ENCODE peak calls at places on chromosomes 5 and 9, in seven cellular contexts. One of them, this sample, is unnamed.

GRCh38 chr5:16548115-16548514 is 68.7 kb downstream of the RETREG1 start:
- DNase-seq in breast epithelium: no peak
- DNase-seq in thoracic aorta: no peak
- DNase-seq in left ventricle myocardium inferior: no peak
- DNase-seq in GM23338: no peak
- DNase-seq in fibroblast of lung: no peak
- DNase-seq in psoas muscle: no peak
- DNase-seq in this sample: no peak

GRCh38 chr5:136776022-136776927 is 410.9 kb upstream of the TRPC7 start:
- DNase-seq in breast epithelium: no peak
- DNase-seq in thoracic aorta: no peak
- DNase-seq in left ventricle myocardium inferior: no peak
- DNase-seq in GM23338: no peak
- DNase-seq in fibroblast of lung: no peak
- DNase-seq in psoas muscle: no peak
- DNase-seq in this sample: peak; percentile 26

GRCh38 chr5:81370912-81371311 is 23.0 kb downstream of the ACOT12 start:
- DNase-seq in breast epithelium: no peak
- DNase-seq in thoracic aorta: no peak
- DNase-seq in left ventricle myocardium inferior: no peak
- DNase-seq in GM23338: no peak
- DNase-seq in fibroblast of lung: no peak
- DNase-seq in psoas muscle: no peak
- DNase-seq in this sample: no peak

GRCh38 chr5:861442-862366 is 10.9 kb upstream of the ZDHHC11 start:
- DNase-seq in breast epithelium: no peak
- DNase-seq in thoracic aorta: no peak
- DNase-seq in left ventricle myocardium inferior: no peak
- DNase-seq in GM23338: no peak
- DNase-seq in fibroblast of lung: no peak
- DNase-seq in psoas muscle: no peak
- DNase-seq in this sample: no peak

GRCh38 chr9:134349941-134350340 is 23.7 kb downstream of the RXRA start:
- DNase-seq in breast epithelium: no peak
- DNase-seq in thoracic aorta: no peak
- DNase-seq in left ventricle myocardium inferior: no peak
- DNase-seq in GM23338: no peak
- DNase-seq in fibroblast of lung: no peak
- DNase-seq in psoas muscle: no peak
- DNase-seq in this sample: no peak

GRCh38 chr5:525916-526315 is 1.7 kb upstream of the SLC9A3 start:
- DNase-seq in breast epithelium: no peak
- DNase-seq in thoracic aorta: no peak
- DNase-seq in left ventricle myocardium inferior: no peak
- DNase-seq in GM23338: no peak
- DNase-seq in fibroblast of lung: no peak
- DNase-seq in psoas muscle: no peak
- DNase-seq in this sample: no peak

GRCh38 chr5:98816574-98817222 is 43.2 kb downstream of the RGMB start:
- DNase-seq in breast epithelium: no peak
- DNase-seq in thoracic aorta: no peak
- DNase-seq in left ventricle myocardium inferior: no peak
- DNase-seq in GM23338: no peak
- DNase-seq in fibroblast of lung: peak; percentile 14
- DNase-seq in psoas muscle: no peak
- DNase-seq in this sample: no peak

GRCh38 chr9:76846307-76846706 is 59.6 kb downstream of the PRUNE2 start:
- DNase-seq in breast epithelium: no peak
- DNase-seq in thoracic aorta: no peak
- DNase-seq in left ventricle myocardium inferior: no peak
- DNase-seq in GM23338: no peak
- DNase-seq in fibroblast of lung: no peak
- DNase-seq in psoas muscle: no peak
- DNase-seq in this sample: no peak

GRCh38 chr5:33272288-33272687 is 168.5 kb upstream of the TARS1 start:
- DNase-seq in breast epithelium: no peak
- DNase-seq in thoracic aorta: no peak
- DNase-seq in left ventricle myocardium inferior: no peak
- DNase-seq in GM23338: no peak
- DNase-seq in fibroblast of lung: peak; percentile 87
- DNase-seq in psoas muscle: no peak
- DNase-seq in this sample: peak; percentile 55

GRCh38 chr9:3736186-3736585 is 210.4 kb upstream of the RFX3 start:
- DNase-seq in breast epithelium: no peak
- DNase-seq in thoracic aorta: no peak
- DNase-seq in left ventricle myocardium inferior: no peak
- DNase-seq in GM23338: no peak
- DNase-seq in fibroblast of lung: peak; percentile 43
- DNase-seq in psoas muscle: no peak
- DNase-seq in this sample: no peak

GRCh38 chr5:118857700-118858099 is 130.6 kb downstream of the DTWD2 start:
- DNase-seq in breast epithelium: no peak
- DNase-seq in thoracic aorta: no peak
- DNase-seq in left ventricle myocardium inferior: no peak
- DNase-seq in GM23338: no peak
- DNase-seq in fibroblast of lung: peak; percentile 2
- DNase-seq in psoas muscle: no peak
- DNase-seq in this sample: peak; percentile 44

GRCh38 chr5:71982717-71983395 is 124.4 kb upstream of the MAP1B start:
- DNase-seq in breast epithelium: no peak
- DNase-seq in thoracic aorta: no peak
- DNase-seq in left ventricle myocardium inferior: no peak
- DNase-seq in GM23338: no peak
- DNase-seq in fibroblast of lung: no peak
- DNase-seq in psoas muscle: no peak
- DNase-seq in this sample: no peak

GRCh38 chr9:127744407-127745110 is 9.5 kb upstream of the TOR2A start:
- DNase-seq in breast epithelium: no peak
- DNase-seq in thoracic aorta: no peak
- DNase-seq in left ventricle myocardium inferior: no peak
- DNase-seq in GM23338: no peak
- DNase-seq in fibroblast of lung: no peak
- DNase-seq in psoas muscle: no peak
- DNase-seq in this sample: no peak
- H3K27ac ChIP-seq in breast epithelium: peak overlapping the region; percentile 55
- H3K27ac ChIP-seq in thoracic aorta: no peak overlapping the region
- H3K27ac ChIP-seq in left ventricle myocardium inferior: no peak overlapping the region
- H3K27ac ChIP-seq in GM23338: no peak overlapping the region
- H3K27ac ChIP-seq in fibroblast of lung: no peak overlapping the region
- H3K27ac ChIP-seq in psoas muscle: no peak overlapping the region
- H3K27ac ChIP-seq in this sample: no peak overlapping the region

GRCh38 chr9:121269030-121269887 is 1.3 kb downstream of the GSN start:
- DNase-seq in breast epithelium: peak; percentile 63
- DNase-seq in thoracic aorta: no peak
- DNase-seq in left ventricle myocardium inferior: no peak
- DNase-seq in GM23338: peak; percentile 35
- DNase-seq in fibroblast of lung: peak; percentile 38
- DNase-seq in psoas muscle: peak; percentile 50
- DNase-seq in this sample: no peak

GRCh38 chr9:121267689-121268597 is at the start of gene GSN:
- DNase-seq in breast epithelium: peak; percentile 70
- DNase-seq in thoracic aorta: peak; percentile 43
- DNase-seq in left ventricle myocardium inferior: peak; percentile 89
- DNase-seq in GM23338: peak; percentile 88
- DNase-seq in fibroblast of lung: peak; percentile 68
- DNase-seq in psoas muscle: peak; percentile 89
- DNase-seq in this sample: no peak

GRCh38 chr9:121268598-121269029 is 652 bp downstream of the GSN start:
- DNase-seq in breast epithelium: no peak
- DNase-seq in thoracic aorta: no peak
- DNase-seq in left ventricle myocardium inferior: no peak
- DNase-seq in GM23338: no peak
- DNase-seq in fibroblast of lung: no peak
- DNase-seq in psoas muscle: peak; percentile 43
- DNase-seq in this sample: no peak

GRCh38 chr9:121271368-121272351 is 3.7 kb downstream of the GSN start:
- DNase-seq in breast epithelium: no peak
- DNase-seq in thoracic aorta: no peak
- DNase-seq in left ventricle myocardium inferior: peak; percentile 66
- DNase-seq in GM23338: no peak
- DNase-seq in fibroblast of lung: peak; percentile 84
- DNase-seq in psoas muscle: peak; percentile 70
- DNase-seq in this sample: no peak

GRCh38 chr9:121269888-121270254 is 1.9 kb downstream of the GSN start:
- DNase-seq in breast epithelium: no peak
- DNase-seq in thoracic aorta: no peak
- DNase-seq in left ventricle myocardium inferior: no peak
- DNase-seq in GM23338: no peak
- DNase-seq in fibroblast of lung: no peak
- DNase-seq in psoas muscle: no peak
- DNase-seq in this sample: no peak
- H3K27ac ChIP-seq in breast epithelium: peak overlapping the region; percentile 93
- H3K27ac ChIP-seq in thoracic aorta: peak overlapping the region; percentile 90
- H3K27ac ChIP-seq in left ventricle myocardium inferior: peak overlapping the region; percentile 88
- H3K27ac ChIP-seq in GM23338: no peak overlapping the region
- H3K27ac ChIP-seq in fibroblast of lung: peak overlapping the region; percentile 69
- H3K27ac ChIP-seq in psoas muscle: peak overlapping the region; percentile 73
- H3K27ac ChIP-seq in this sample: peak overlapping the region; percentile 68

GRCh38 chr5:145141534-145141933 is 693.6 kb downstream of the PRELID2 start:
- DNase-seq in breast epithelium: no peak
- DNase-seq in thoracic aorta: no peak
- DNase-seq in left ventricle myocardium inferior: no peak
- DNase-seq in GM23338: no peak
- DNase-seq in fibroblast of lung: no peak
- DNase-seq in psoas muscle: no peak
- DNase-seq in this sample: no peak
- H3K27ac ChIP-seq in breast epithelium: no peak overlapping the region
- H3K27ac ChIP-seq in thoracic aorta: no peak overlapping the region
- H3K27ac ChIP-seq in left ventricle myocardium inferior: no peak overlapping the region
- H3K27ac ChIP-seq in GM23338: no peak overlapping the region
- H3K27ac ChIP-seq in fibroblast of lung: no peak overlapping the region
- H3K27ac ChIP-seq in psoas muscle: no peak overlapping the region
- H3K27ac ChIP-seq in this sample: no peak overlapping the region

GRCh38 chr5:172696171-172696849 is 55.2 kb downstream of the NEURL1B start:
- DNase-seq in breast epithelium: no peak
- DNase-seq in thoracic aorta: no peak
- DNase-seq in left ventricle myocardium inferior: peak; percentile 77
- DNase-seq in GM23338: no peak
- DNase-seq in fibroblast of lung: no peak
- DNase-seq in psoas muscle: peak; percentile 74
- DNase-seq in this sample: no peak
- H3K27ac ChIP-seq in breast epithelium: peak overlapping the region; percentile 85
- H3K27ac ChIP-seq in thoracic aorta: peak overlapping the region; percentile 26
- H3K27ac ChIP-seq in left ventricle myocardium inferior: peak overlapping the region; percentile 92
- H3K27ac ChIP-seq in GM23338: no peak overlapping the region
- H3K27ac ChIP-seq in fibroblast of lung: no peak overlapping the region
- H3K27ac ChIP-seq in psoas muscle: peak overlapping the region; percentile 61
- H3K27ac ChIP-seq in this sample: no peak overlapping the region

GRCh38 chr9:89153618-89154017 is 25.0 kb downstream of the SHC3 start:
- DNase-seq in breast epithelium: no peak
- DNase-seq in thoracic aorta: peak; percentile 27
- DNase-seq in left ventricle myocardium inferior: no peak
- DNase-seq in GM23338: no peak
- DNase-seq in fibroblast of lung: peak; percentile 64
- DNase-seq in psoas muscle: no peak
- DNase-seq in this sample: peak; percentile 83

GRCh38 chr9:89154651-89155336 is 23.8 kb downstream of the SHC3 start:
- DNase-seq in breast epithelium: no peak
- DNase-seq in thoracic aorta: no peak
- DNase-seq in left ventricle myocardium inferior: no peak
- DNase-seq in GM23338: no peak
- DNase-seq in fibroblast of lung: peak; percentile 92
- DNase-seq in psoas muscle: no peak
- DNase-seq in this sample: peak; percentile 73

GRCh38 chr9:89153187-89153586 is 25.4 kb downstream of the SHC3 start:
- DNase-seq in breast epithelium: no peak
- DNase-seq in thoracic aorta: no peak
- DNase-seq in left ventricle myocardium inferior: no peak
- DNase-seq in GM23338: no peak
- DNase-seq in fibroblast of lung: no peak
- DNase-seq in psoas muscle: no peak
- DNase-seq in this sample: no peak

GRCh38 chr9:89149726-89150125 is 28.9 kb downstream of the SHC3 start:
- DNase-seq in breast epithelium: no peak
- DNase-seq in thoracic aorta: no peak
- DNase-seq in left ventricle myocardium inferior: no peak
- DNase-seq in GM23338: no peak
- DNase-seq in fibroblast of lung: peak; percentile 58
- DNase-seq in psoas muscle: no peak
- DNase-seq in this sample: peak; percentile 45

DNA sequence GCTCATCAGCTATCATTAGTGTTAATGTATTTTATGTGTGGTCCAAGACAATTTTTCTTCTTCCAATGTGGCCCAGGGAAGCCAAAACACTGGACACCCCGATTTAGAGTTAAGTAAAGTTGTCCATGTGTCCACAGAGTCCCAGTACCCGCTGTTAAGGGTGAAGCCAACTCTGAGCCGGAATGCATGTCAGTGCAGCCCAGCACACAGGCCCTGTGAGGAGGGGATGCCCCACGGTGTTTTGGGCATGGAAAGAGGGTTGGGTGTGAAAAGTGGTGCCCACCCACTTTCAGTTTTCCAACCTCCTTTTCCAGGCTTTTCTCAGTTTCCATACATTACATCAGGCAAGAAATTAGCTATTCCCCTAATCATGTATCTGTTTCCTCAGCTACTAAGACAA is 24.4 kb downstream of the SHC3 start:
- DNase-seq in breast epithelium: no peak
- DNase-seq in thoracic aorta: no peak
- DNase-seq in left ventricle myocardium inferior: no peak
- DNase-seq in GM23338: no peak
- DNase-seq in fibroblast of lung: no peak
- DNase-seq in psoas muscle: no peak
- DNase-seq in this sample: no peak
- H3K27ac ChIP-seq in breast epithelium: no peak overlapping the region
- H3K27ac ChIP-seq in thoracic aorta: no peak overlapping the region
- H3K27ac ChIP-seq in left ventricle myocardium inferior: no peak overlapping the region
- H3K27ac ChIP-seq in GM23338: no peak overlapping the region
- H3K27ac ChIP-seq in fibroblast of lung: peak overlapping the region; percentile 61
- H3K27ac ChIP-seq in psoas muscle: no peak overlapping the region
- H3K27ac ChIP-seq in this sample: peak overlapping the region; percentile 92

DNA sequence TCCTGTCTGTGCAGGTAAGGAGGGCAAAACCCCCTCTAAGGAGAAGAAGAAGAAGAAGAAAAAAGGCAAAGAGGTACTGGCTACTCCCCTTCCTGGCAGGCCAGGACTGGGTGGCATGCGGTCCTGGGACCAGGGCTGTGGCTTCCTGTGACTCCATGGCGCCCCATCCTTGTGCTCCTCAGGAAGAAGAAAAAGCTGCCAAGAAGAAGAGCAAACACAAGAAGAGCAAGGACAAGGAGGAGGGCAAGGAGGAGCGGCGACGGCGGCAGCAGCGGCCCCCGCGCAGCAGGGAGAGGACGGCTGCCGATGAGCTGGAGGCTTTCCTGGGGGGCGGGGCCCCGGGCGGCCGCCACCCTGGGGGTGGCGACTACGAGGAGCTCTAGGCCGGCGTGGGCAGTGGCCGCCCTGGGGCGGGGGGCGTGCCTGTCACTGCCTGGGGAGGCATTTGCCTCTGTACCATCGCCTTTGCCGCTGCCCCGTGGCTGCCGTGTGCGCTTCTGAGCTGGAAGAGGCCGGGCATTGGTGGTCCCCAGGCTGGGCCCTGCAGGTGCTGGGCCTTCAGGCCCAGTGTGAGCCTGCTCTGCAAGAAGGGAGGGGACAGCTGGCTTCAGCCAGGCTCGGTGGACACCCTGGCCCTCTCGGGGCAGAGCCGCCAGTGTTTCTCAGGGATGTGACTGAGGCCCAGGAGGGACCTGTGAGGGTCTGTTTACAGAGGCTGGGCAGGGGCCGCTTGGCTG is 2.0 kb upstream of the AJM1 start:
- DNase-seq in breast epithelium: no peak
- DNase-seq in thoracic aorta: no peak
- DNase-seq in left ventricle myocardium inferior: no peak
- DNase-seq in GM23338: no peak
- DNase-seq in fibroblast of lung: no peak
- DNase-seq in psoas muscle: no peak
- DNase-seq in this sample: no peak
- H3K27ac ChIP-seq in breast epithelium: no peak overlapping the region
- H3K27ac ChIP-seq in thoracic aorta: no peak overlapping the region
- H3K27ac ChIP-seq in left ventricle myocardium inferior: no peak overlapping the region
- H3K27ac ChIP-seq in GM23338: no peak overlapping the region
- H3K27ac ChIP-seq in fibroblast of lung: no peak overlapping the region
- H3K27ac ChIP-seq in psoas muscle: peak overlapping the region; percentile 38
- H3K27ac ChIP-seq in this sample: no peak overlapping the region